ENCODE peak calls at places on chromosomes 16 and 17, in six cellular contexts. T is fibroblast of lung, U is OCI-LY7, J is PC-3, A is K562, N is HCT116. X is an unnamed sample.

GRCh38 chr16:54135361-54136275 is 151.0 kb downstream of the IRX3 start:
- DNase-seq in A (no peak), N (no peak), T (peak; percentile 9), U (no peak), J (peak; percentile 15), X (no peak)

GRCh38 chr16:85648070-85648714 is 35.1 kb downstream of the GSE1 start:
- DNase-seq in T (no peak), A (no peak), N (no peak), J (no peak), U (no peak), X (no peak)

GRCh38 chr16:89915303-89916232 is 3.1 kb upstream of the MC1R start:
- DNase-seq in N (no peak), U (no peak), T (no peak), J (no peak), A (no peak), X (no peak)

GRCh38 chr17:55448681-55449080 is 27.0 kb upstream of the MMD start:
- DNase-seq in U (no peak), A (no peak), N (no peak), J (peak; percentile 60), T (peak; percentile 84), X (no peak)

GRCh38 chr17:15662726-15663125 is 21.4 kb downstream of the TRIM16 start:
- DNase-seq in U (no peak), T (no peak), N (no peak), A (no peak), J (peak; percentile 28), X (no peak)

GRCh38 chr17:44522883-44523671 is 19.9 kb upstream of the GPATCH8 start:
- DNase-seq in T (peak; percentile 48), J (peak; percentile 83), N (peak; percentile 69), U (peak; percentile 75), A (peak; percentile 60), X (no peak)

GRCh38 chr17:7515912-7516610 is 31.9 kb downstream of the POLR2A start:
- DNase-seq in N (no peak), A (no peak), U (no peak), T (no peak), J (no peak), X (no peak)

GRCh38 chr16:47732122-47732805 is 271.1 kb downstream of the PHKB start:
- DNase-seq in J (peak; percentile 72), A (no peak), T (peak; percentile 94), U (no peak), N (peak; percentile 42), X (peak; percentile 72)

GRCh38 chr16:57798953-57799618 is 3.2 kb downstream of the KIFC3 start:
- DNase-seq in T (no peak), A (no peak), U (no peak), J (no peak), N (no peak), X (no peak)

GRCh38 chr17:73641779-73642580 is 2.3 kb downstream of the SDK2 start:
- DNase-seq in T (no peak), A (no peak), U (peak; percentile 33), J (no peak), N (no peak), X (no peak)

GRCh38 chr17:34503804-34504203 is 75.6 kb upstream of the TMEM132E start:
- DNase-seq in N (no peak), J (no peak), U (no peak), A (no peak), T (no peak), X (no peak)

GRCh38 chr16:51621610-51622009 is 470.5 kb upstream of the SALL1 start:
- DNase-seq in N (no peak), J (no peak), A (no peak), T (no peak), U (no peak), X (peak; percentile 30)

GRCh38 chr17:9968881-9969280 is 63.8 kb upstream of the RCVRN start:
- DNase-seq in U (no peak), N (no peak), A (no peak), J (no peak), T (peak; percentile 55), X (no peak)

GRCh38 chr16:28537076-28537475 is 1.7 kb downstream of the NUPR1 start:
- DNase-seq in A (no peak), U (no peak), T (no peak), J (no peak), N (no peak), X (peak; percentile 79)

GRCh38 chr16:71974068-71974818 is 26.0 kb downstream of the PKD1L3 start:
- DNase-seq in A (peak; percentile 27), J (no peak), N (no peak), U (no peak), T (no peak), X (no peak)

GRCh38 chr17:77320046-77320445 is 179.3 kb downstream of the SEC14L1 start:
- DNase-seq in U (no peak), A (peak; percentile 42), N (no peak), J (no peak), T (peak; percentile 85), X (no peak)

GRCh38 chr17:57121308-57122042 is 36.4 kb downstream of the AKAP1 start:
- DNase-seq in A (peak; percentile 54), U (peak; percentile 54), T (peak; percentile 51), N (no peak), J (peak; percentile 63), X (no peak)

GRCh38 chr16:58035356-58036170 is 10.0 kb downstream of the MMP15 start:
- DNase-seq in N (no peak), A (no peak), T (no peak), J (no peak), U (peak; percentile 37), X (no peak)

GRCh38 chr16:85394511-85395206 is 218.5 kb upstream of the GSE1 start:
- DNase-seq in J (no peak), N (no peak), U (peak; percentile 24), A (no peak), T (no peak), X (no peak)

GRCh38 chr16:49547448-49547847 is 173.8 kb downstream of the C16orf78 start:
- DNase-seq in J (no peak), A (no peak), N (no peak), U (no peak), T (no peak), X (no peak)

GRCh38 chr17:8918811-8919210 is 46.7 kb downstream of the PIK3R5 start:
- DNase-seq in N (no peak), A (no peak), T (peak; percentile 8), J (peak; percentile 11), U (no peak), X (no peak)

GRCh38 chr17:44628234-44629188 is 27.8 kb upstream of the MEIOC start:
- DNase-seq in T (peak; percentile 44), J (no peak), U (peak; percentile 82), N (no peak), A (no peak), X (no peak)

GRCh38 chr17:16439303-16439791 is 24.0 kb downstream of the TRPV2 start:
- DNase-seq in T (no peak), J (no peak), N (no peak), A (no peak), U (peak; percentile 38), X (no peak)

GRCh38 chr17:38868095-38868967 is 1.5 kb upstream of the LASP1 start:
- DNase-seq in N (no peak), A (no peak), T (peak; percentile 72), J (no peak), U (peak; percentile 83), X (no peak)

GRCh38 chr16:69444873-69445517 is 20.6 kb downstream of the CYB5B start:
- DNase-seq in J (no peak), U (no peak), N (no peak), A (no peak), T (peak; percentile 73), X (no peak)

GRCh38 chr17:64230551-64231408 is 32.3 kb downstream of the TEX2 start:
- DNase-seq in N (no peak), T (peak; percentile 91), A (no peak), U (no peak), J (peak; percentile 97), X (peak; percentile 94)

DNA sequence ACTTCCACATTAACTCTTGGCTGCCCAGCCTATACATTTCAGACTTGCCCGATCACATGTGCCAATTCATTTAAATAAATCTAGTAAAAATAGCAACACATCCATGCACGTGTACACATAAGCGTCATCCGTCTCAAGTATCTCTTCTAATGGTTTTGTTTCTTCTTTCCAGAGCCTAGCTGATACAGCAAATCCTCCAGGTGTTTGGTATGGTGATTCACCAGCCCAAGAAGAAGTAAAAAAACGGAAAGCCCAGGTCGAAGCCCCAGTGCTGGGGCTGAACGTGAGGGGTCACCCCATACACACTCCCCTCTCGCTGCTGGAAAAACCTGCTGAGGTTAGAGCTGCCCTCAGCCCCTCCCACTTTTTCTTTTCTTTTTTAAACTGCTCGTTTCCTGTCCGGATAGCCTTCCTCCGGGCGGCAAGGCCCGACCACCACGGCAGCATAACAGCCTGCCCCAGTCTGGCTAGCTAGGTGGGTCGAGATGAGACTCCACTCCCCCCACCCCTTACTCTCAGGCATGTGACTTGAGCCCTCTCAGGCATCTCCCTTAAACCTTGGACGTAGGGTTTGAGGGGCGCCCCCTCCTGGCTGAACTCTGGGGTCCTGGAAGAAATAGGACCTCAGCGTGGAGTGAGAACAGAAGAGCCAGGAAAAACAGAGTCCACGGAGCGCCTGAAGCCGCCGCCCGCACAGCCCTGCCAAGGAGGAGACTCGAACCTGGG is 13.9 kb upstream of the OR1F1 start:
- DNase-seq in T (no peak), J (peak; percentile 49), A (peak; percentile 69), U (peak; percentile 81), N (no peak), X (no peak)
- TF ChIP-seq CTCF in T (peak; percentile 30), J (peak; percentile 74), A (peak; percentile 61), U (peak; percentile 91), N (peak; percentile 89), X (peak; percentile 45)

GRCh38 chr16:30984669-30985400 is at the start of gene HSD3B7:
- DNase-seq in A (peak; percentile 93), N (peak; percentile 58), U (peak; percentile 69), T (peak; percentile 79), J (peak; percentile 78), X (no peak)
- H3K4me3 ChIP-seq in A (peak within 1 kb of the TSS; percentile 44), N (peak within 1 kb of the TSS; percentile 35), U (no peak within 1 kb of the TSS), T (peak within 1 kb of the TSS; percentile 45), J (peak within 1 kb of the TSS; percentile 52), X (peak within 1 kb of the TSS; percentile 37)

GRCh38 chr17:79695293-79696158 is 35.2 kb upstream of the ENPP7 start:
- DNase-seq in A (no peak), N (no peak), U (no peak), T (peak; percentile 40), J (no peak), X (no peak)
- H2AFZ ChIP-seq in A (no peak overlapping the region), N (no peak overlapping the region), U (no peak overlapping the region), T (no peak overlapping the region), J (no peak overlapping the region), X (no peak overlapping the region)

GRCh38 chr17:66915204-66915611 is 49.3 kb upstream of the CACNG4 start:
- DNase-seq in U (no peak), A (no peak), T (no peak), J (peak; percentile 86), N (peak; percentile 39), X (no peak)
- TF ChIP-seq CTCF in U (no peak), A (no peak), T (no peak), J (peak; percentile 88), N (peak; percentile 79), X (peak; percentile 86)